ENCODE peak calls at places on chromosomes 5 and 9, in nine cellular contexts. L is endothelial cell of umbilical vein, Z is sigmoid colon, N is transverse colon, D is K562, R is GM23338, E is HL-60, Q is SK-N-SH, I is HepG2. C is an unnamed sample.

GRCh38 chr5:53730938-53731337 is 170.5 kb downstream of the NDUFS4 start:
- DNase-seq in Q (no peak), L (peak; percentile 90), I (no peak), Z (no peak), D (no peak), E (peak; percentile 12), R (peak; percentile 5), N (no peak), C (no peak)

GRCh38 chr5:178788381-178789085 is 58.1 kb upstream of the ZNF354A start:
- DNase-seq in D (no peak), Z (peak; percentile 34), N (no peak), R (peak; percentile 61), L (no peak), E (no peak), Q (no peak), I (no peak), C (no peak)

GRCh38 chr5:59637878-59638580 is 255.5 kb downstream of the PDE4D start:
- DNase-seq in Z (no peak), N (no peak), D (no peak), Q (no peak), E (no peak), R (no peak), L (peak; percentile 41), I (no peak), C (no peak)

GRCh38 chr5:107672212-107673105 is 1.7 kb upstream of the EFNA5 start:
- DNase-seq in N (peak; percentile 88), Q (peak; percentile 86), D (peak; percentile 24), E (no peak), L (peak; percentile 97), I (peak; percentile 15), R (peak; percentile 99), Z (peak; percentile 93), C (peak; percentile 78)

GRCh38 chr5:132489051-132489770 is 1.4 kb downstream of the IRF1 start:
- DNase-seq in R (no peak), Z (peak; percentile 60), L (no peak), N (peak; percentile 32), E (no peak), I (no peak), D (no peak), Q (no peak), C (peak; percentile 78)

GRCh38 chr9:122197334-122197872 is 31.4 kb downstream of the LHX6 start:
- DNase-seq in Z (no peak), D (no peak), N (no peak), I (no peak), Q (no peak), R (peak; percentile 8), L (no peak), E (no peak), C (no peak)

GRCh38 chr5:15695171-15695676 is 195.2 kb downstream of the FBXL7 start:
- DNase-seq in I (no peak), Q (no peak), Z (no peak), E (no peak), D (no peak), N (no peak), L (peak; percentile 17), R (no peak), C (no peak)

GRCh38 chr5:115551415-115551814 is 6.8 kb upstream of the FEM1C start:
- DNase-seq in N (peak; percentile 57), Z (no peak), I (no peak), E (no peak), D (peak; percentile 47), L (no peak), Q (no peak), R (no peak), C (no peak)

GRCh38 chr5:80825780-80826460 is 134.2 kb upstream of the RASGRF2 start:
- DNase-seq in E (no peak), R (no peak), L (peak; percentile 77), Z (no peak), Q (no peak), I (no peak), N (no peak), D (no peak), C (no peak)

GRCh38 chr9:137672907-137673791 is 54.3 kb downstream of the EHMT1 start:
- DNase-seq in I (peak; percentile 44), Q (peak; percentile 85), R (peak; percentile 88), E (peak; percentile 49), L (peak; percentile 58), N (no peak), D (peak; percentile 68), Z (peak; percentile 71), C (peak; percentile 76)

GRCh38 chr5:142548739-142549275 is 137.1 kb downstream of the FGF1 start:
- DNase-seq in N (peak; percentile 41), E (peak; percentile 17), Z (peak; percentile 70), D (peak; percentile 74), Q (peak; percentile 87), R (peak; percentile 96), L (peak; percentile 97), I (peak; percentile 88), C (no peak)

GRCh38 chr9:35867538-35867937 is 2.7 kb downstream of the OR13J1 start:
- DNase-seq in Z (no peak), I (no peak), R (no peak), D (no peak), Q (no peak), N (no peak), L (no peak), E (no peak), C (no peak)

GRCh38 chr9:119044801-119045200 is 324.4 kb downstream of the BRINP1 start:
- DNase-seq in R (no peak), N (no peak), E (no peak), Z (no peak), L (no peak), I (no peak), D (no peak), Q (no peak), C (no peak)

GRCh38 chr5:31237159-31237558 is 43.7 kb downstream of the CDH6 start:
- DNase-seq in Q (peak; percentile 16), I (peak; percentile 6), L (peak; percentile 19), Z (no peak), E (no peak), N (no peak), D (no peak), R (peak; percentile 46), C (no peak)

GRCh38 chr9:83267741-83268140 is 204.8 kb upstream of the RASEF start:
- DNase-seq in L (peak; percentile 18), Z (no peak), N (no peak), E (no peak), R (peak; percentile 31), I (no peak), Q (no peak), D (no peak), C (no peak)

GRCh38 chr5:3252235-3252634 is 343.4 kb upstream of the IRX1 start:
- DNase-seq in Q (no peak), N (no peak), R (no peak), I (no peak), D (no peak), E (no peak), Z (no peak), L (no peak), C (no peak)

GRCh38 chr5:118558871-118559270 is 429.5 kb downstream of the DTWD2 start:
- DNase-seq in E (no peak), Z (no peak), Q (no peak), D (no peak), N (no peak), L (no peak), I (no peak), R (no peak), C (no peak)

GRCh38 chr5:5398046-5398445 is 24.4 kb upstream of the ICE1 start:
- DNase-seq in Z (no peak), E (no peak), I (no peak), R (no peak), N (no peak), D (no peak), L (no peak), Q (no peak), C (no peak)

GRCh38 chr9:93295456-93296076 is 111.6 kb downstream of the WNK2 start:
- DNase-seq in E (no peak), Q (peak; percentile 25), Z (no peak), D (no peak), I (no peak), L (no peak), R (no peak), N (no peak), C (peak; percentile 74)

GRCh38 chr5:155128786-155129512 is 115.4 kb downstream of the KIF4B start:
- DNase-seq in Q (no peak), N (no peak), Z (no peak), D (no peak), I (no peak), L (no peak), E (no peak), R (no peak), C (no peak)

GRCh38 chr9:135883410-135884089 is 23.8 kb downstream of the CAMSAP1 start:
- DNase-seq in L (no peak), Q (peak; percentile 66), I (no peak), R (no peak), Z (no peak), D (no peak), N (no peak), E (no peak), C (no peak)

GRCh38 chr5:95823738-95824609 is 1.4 kb upstream of the GLRX start:
- DNase-seq in Z (peak; percentile 92), E (peak; percentile 57), Q (no peak), I (peak; percentile 89), R (peak; percentile 24), N (peak; percentile 69), D (peak; percentile 51), L (peak; percentile 79), C (peak; percentile 88)

GRCh38 chr9:27033815-27034403 is 28.4 kb upstream of the LRRC19 start:
- DNase-seq in Z (peak; percentile 67), L (peak; percentile 78), E (no peak), R (peak; percentile 70), Q (peak; percentile 51), N (peak; percentile 66), I (peak; percentile 30), D (peak; percentile 9), C (no peak)

GRCh38 chr5:168292783-168293696 is 1.6 kb downstream of the WWC1 start:
- DNase-seq in R (peak; percentile 54), L (no peak), E (no peak), Q (peak; percentile 40), I (no peak), N (no peak), D (no peak), Z (no peak), C (no peak)
- H3K4me3 ChIP-seq in R (peak overlapping the region; percentile 56), L (no peak overlapping the region), E (no peak overlapping the region), Q (peak overlapping the region; percentile 72), I (peak overlapping the region; percentile 82), N (peak overlapping the region; percentile 63), D (no peak overlapping the region), Z (peak overlapping the region; percentile 50), C (no peak overlapping the region)

GRCh38 chr9:70255521-70255920 is 3.3 kb upstream of the SMC5 start:
- DNase-seq in L (no peak), Q (no peak), E (no peak), N (no peak), D (no peak), Z (no peak), I (no peak), R (no peak), C (no peak)
- TF ChIP-seq POLR2AphosphoS5 in L (no peak), Q (no peak), E (no peak), N (no peak), D (no peak), Z (no peak), I (no peak), R (no peak), C (no peak)

GRCh38 chr9:129336130-129336528 is 158.1 kb upstream of the IER5L start:
- DNase-seq in Q (no peak), R (peak; percentile 53), I (no peak), N (no peak), D (no peak), E (no peak), Z (no peak), L (no peak), C (no peak)
- H3K4me3 ChIP-seq in Q (no peak overlapping the region), R (peak overlapping the region; percentile 48), I (no peak overlapping the region), N (peak overlapping the region; percentile 15), D (no peak overlapping the region), E (no peak overlapping the region), Z (peak overlapping the region; percentile 47), L (no peak overlapping the region), C (peak overlapping the region; percentile 65)

GRCh38 chr5:180208435-180209081 is 453 bp downstream of the RASGEF1C start:
- DNase-seq in Z (no peak), N (no peak), E (no peak), D (peak; percentile 58), Q (peak; percentile 88), L (no peak), I (no peak), R (peak; percentile 51), C (peak; percentile 33)
- TF ChIP-seq POLR2AphosphoS5 in Z (no peak), N (no peak), E (no peak), D (no peak), Q (no peak), L (no peak), I (no peak), R (no peak), C (no peak)

C was measured in spleen.